ENCODE peak calls at places on chromosomes 13 and 19, in four cellular contexts. W, E, M and Y are unnamed samples.

GRCh38 chr13:40668335-40668734 is 1.9 kb upstream of the FOXO1 start:
- DNase-seq in W (peak; percentile 20), E (peak; percentile 65), M (no peak), Y (peak; percentile 81)

GRCh38 chr13:24050292-24050711 is 110.2 kb upstream of the SPATA13 start:
- DNase-seq in W (peak; percentile 65), E (no peak), M (peak; percentile 77), Y (no peak)

GRCh38 chr19:15864824-15865223 is 33.0 kb downstream of the CYP4F2 start:
- DNase-seq in W (no peak), E (no peak), M (no peak), Y (no peak)

GRCh38 chr13:97856001-97856675 is 97.3 kb upstream of the IPO5 start:
- DNase-seq in W (peak; percentile 46), E (no peak), M (peak; percentile 31), Y (no peak)

GRCh38 chr19:38429055-38429810 is 3.2 kb upstream of the RASGRP4 start:
- DNase-seq in W (no peak), E (no peak), M (no peak), Y (no peak)

GRCh38 chr13:28707629-28708427 is 10.9 kb downstream of the SLC46A3 start:
- DNase-seq in W (no peak), E (no peak), M (peak; percentile 49), Y (no peak)

GRCh38 chr19:27966390-27966816 is 1246.5 kb downstream of the UQCRFS1 start:
- DNase-seq in W (no peak), E (no peak), M (no peak), Y (no peak)

GRCh38 chr19:18364826-18365528 is 21.0 kb upstream of the GDF15 start:
- DNase-seq in W (peak; percentile 91), E (no peak), M (peak; percentile 95), Y (peak; percentile 78)

GRCh38 chr13:84574851-84575250 is 692.6 kb upstream of the SLITRK1 start:
- DNase-seq in W (no peak), E (no peak), M (no peak), Y (no peak)

GRCh38 chr13:106496072-106496997 is 39.1 kb downstream of the EFNB2 start:
- DNase-seq in W (no peak), E (no peak), M (no peak), Y (no peak)

GRCh38 chr19:54389556-54389955 is 24.8 kb upstream of the LAIR1 start:
- DNase-seq in W (no peak), E (no peak), M (no peak), Y (no peak)

GRCh38 chr19:55620410-55620809 is 4.0 kb downstream of the ZNF784 start:
- DNase-seq in W (no peak), E (peak; percentile 69), M (no peak), Y (no peak)

GRCh38 chr13:79457948-79458347 is 23.0 kb upstream of the NDFIP2 start:
- DNase-seq in W (no peak), E (no peak), M (no peak), Y (no peak)

GRCh38 chr13:53092931-53093330 is 64.3 kb downstream of the OLFM4 start:
- DNase-seq in W (no peak), E (no peak), M (no peak), Y (no peak)

GRCh38 chr19:49116544-49116943 is 2.4 kb downstream of the LIN7B start:
- DNase-seq in W (no peak), E (no peak), M (no peak), Y (no peak)

GRCh38 chr13:97386832-97387486 is 47.0 kb upstream of the RAP2A start:
- DNase-seq in W (peak; percentile 27), E (peak; percentile 49), M (peak; percentile 23), Y (no peak)

GRCh38 chr19:18057557-18057956 is 29.2 kb downstream of the IL12RB1 start:
- DNase-seq in W (peak; percentile 41), E (no peak), M (peak; percentile 33), Y (no peak)

GRCh38 chr13:93794197-93794885 is 567.7 kb downstream of the GPC6 start:
- DNase-seq in W (no peak), E (no peak), M (no peak), Y (no peak)

GRCh38 chr19:51507640-51508058 is 6.0 kb upstream of the SIGLEC12 start:
- DNase-seq in W (no peak), E (no peak), M (no peak), Y (no peak)

GRCh38 chr19:42316223-42317211 is 3.4 kb downstream of the TMEM145 start:
- DNase-seq in W (no peak), E (no peak), M (no peak), Y (no peak)

GRCh38 chr13:96089749-96090239 is at the start of gene HS6ST3:
- DNase-seq in W (peak; percentile 75), E (no peak), M (peak; percentile 84), Y (no peak)

GRCh38 chr13:28657784-28658538 is 969 bp upstream of the POMP start:
- DNase-seq in W (no peak), E (no peak), M (no peak), Y (no peak)

GRCh38 chr19:18408053-18408476 is 10.6 kb upstream of the LRRC25 start:
- DNase-seq in W (no peak), E (no peak), M (peak; percentile 52), Y (no peak)

GRCh38 chr19:17195106-17195505 is 20.1 kb upstream of the USE1 start:
- DNase-seq in W (no peak), E (no peak), M (no peak), Y (no peak)

GRCh38 chr19:47414469-47414868 is 4.9 kb downstream of the MEIS3 start:
- DNase-seq in W (peak; percentile 39), E (no peak), M (peak; percentile 28), Y (no peak)

GRCh38 chr19:18606281-18607221 is at the start of gene CRLF1:
- DNase-seq in W (no peak), E (no peak), M (no peak), Y (no peak)

GRCh38 chr19:40622773-40623075 is 21.6 kb downstream of the LTBP4 start:
- DNase-seq in W (no peak), E (no peak), M (no peak), Y (no peak)

GRCh38 chr13:100674363-100674847 is at the start of gene TMTC4:
- DNase-seq in W (no peak), E (no peak), M (no peak), Y (no peak)

GRCh38 chr19:10325732-10326131 is 7.6 kb downstream of the RAVER1 start:
- DNase-seq in W (no peak), E (no peak), M (no peak), Y (no peak)

GRCh38 chr19:10332158-10332964 is 968 bp downstream of the RAVER1 start:
- DNase-seq in W (no peak), E (no peak), M (no peak), Y (no peak)

GRCh38 chr19:10329555-10329954 is 3.8 kb downstream of the RAVER1 start:
- DNase-seq in W (no peak), E (no peak), M (no peak), Y (no peak)

GRCh38 chr19:10327793-10328192 is 5.5 kb downstream of the RAVER1 start:
- DNase-seq in W (no peak), E (no peak), M (no peak), Y (no peak)

DNA sequence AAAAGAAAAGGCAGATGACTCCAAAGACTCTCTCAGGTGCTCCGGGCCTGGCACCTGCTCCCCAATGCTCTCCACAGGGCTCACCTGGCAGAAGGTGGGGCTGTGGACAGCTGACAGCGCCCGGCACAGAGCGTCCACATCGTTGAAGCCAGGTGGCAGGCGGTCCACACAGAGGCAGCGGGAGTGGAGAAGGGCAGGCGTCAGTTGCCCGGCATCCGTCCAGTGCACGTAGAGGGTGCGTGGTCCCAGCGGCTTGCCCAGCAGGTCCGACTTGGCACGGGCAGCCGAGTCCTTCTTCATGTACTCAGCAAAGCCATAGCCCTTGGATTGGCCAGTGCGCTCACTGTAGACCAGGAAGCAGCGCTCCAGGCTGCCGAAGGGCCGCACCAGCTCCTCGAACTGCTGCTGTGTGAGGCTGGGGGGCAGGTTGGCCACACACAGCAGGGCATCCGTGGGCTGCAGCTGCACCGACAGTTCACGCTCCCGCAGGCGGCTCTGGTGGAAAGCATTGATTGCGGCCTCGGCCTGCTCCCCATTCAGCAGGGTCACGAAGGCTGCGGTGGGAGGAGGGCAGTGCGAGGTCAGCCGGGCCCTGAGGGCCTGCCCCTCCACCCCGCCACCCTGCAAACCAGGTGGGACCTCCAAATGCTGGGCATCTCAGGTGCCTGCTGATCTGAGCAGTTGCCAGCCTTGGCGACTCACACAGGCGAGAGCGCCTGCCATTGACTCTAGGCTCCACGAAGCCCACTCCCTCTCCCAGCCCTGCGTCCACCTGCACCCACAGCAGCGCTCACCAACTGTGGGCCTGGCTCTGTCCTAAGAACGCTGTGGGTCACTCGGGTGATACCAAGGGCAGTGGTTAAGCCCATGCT is 4.5 kb downstream of the RAVER1 start:
- DNase-seq in W (no peak), E (no peak), M (no peak), Y (no peak)
- H3K4me1 ChIP-seq in W (peaks cover 11% of the 10 kb centered on the region), E (peaks cover 19% of the 10 kb centered on the region), M (peaks cover 15% of the 10 kb centered on the region), Y (peaks cover 17% of the 10 kb centered on the region)

DNA sequence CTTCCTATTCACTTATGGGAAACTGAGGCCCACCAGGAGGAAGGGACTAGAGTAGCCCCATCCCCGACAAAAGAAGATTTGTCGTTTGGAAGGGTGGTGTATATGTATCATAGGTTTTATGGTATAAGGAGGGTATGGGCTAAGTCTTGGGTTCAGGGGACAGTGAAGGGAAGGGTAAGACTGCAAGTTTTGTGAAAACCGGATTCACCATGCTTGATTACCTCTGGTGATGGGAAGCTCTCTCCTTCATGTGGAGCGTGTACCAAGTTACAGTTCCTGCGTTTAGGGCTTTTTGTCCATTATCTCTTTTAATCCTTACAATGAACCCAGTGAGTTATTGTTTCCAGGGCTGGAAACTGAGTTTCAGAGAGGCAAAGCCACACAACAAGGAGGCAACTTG is 3.8 kb downstream of the VASP start:
- DNase-seq in W (no peak), E (no peak), M (no peak), Y (no peak)
- H3K4me1 ChIP-seq in W (peaks cover 48% of the 10 kb centered on the region), E (peaks cover 60% of the 10 kb centered on the region), M (peaks cover 40% of the 10 kb centered on the region), Y (no peaks in the 10 kb centered on the region)

GRCh38 chr13:35549481-35549880 is 73.0 kb upstream of the MAB21L1 start:
- DNase-seq in W (peak; percentile 10), E (no peak), M (no peak), Y (no peak)

GRCh38 chr13:35557475-35557874 is 81.0 kb upstream of the MAB21L1 start:
- DNase-seq in W (no peak), E (no peak), M (no peak), Y (no peak)

GRCh38 chr13:35548790-35549189 is 72.3 kb upstream of the MAB21L1 start:
- DNase-seq in W (no peak), E (no peak), M (no peak), Y (no peak)

GRCh38 chr13:35554972-35555623 is 78.6 kb upstream of the MAB21L1 start:
- DNase-seq in W (no peak), E (no peak), M (no peak), Y (no peak)

GRCh38 chr13:35552172-35552844 is 75.8 kb upstream of the MAB21L1 start:
- DNase-seq in W (no peak), E (no peak), M (no peak), Y (no peak)
- H3K4me1 ChIP-seq in W (no peaks in the 10 kb centered on the region), E (no peaks in the 10 kb centered on the region), M (no peaks in the 10 kb centered on the region), Y (no peaks in the 10 kb centered on the region)

GRCh38 chr13:69296130-69296529 is 811.5 kb upstream of the ATXN8OS start:
- DNase-seq in W (no peak), E (no peak), M (no peak), Y (no peak)

GRCh38 chr13:69300131-69300530 is 807.5 kb upstream of the ATXN8OS start:
- DNase-seq in W (no peak), E (no peak), M (no peak), Y (no peak)
- H3K4me1 ChIP-seq in W (no peaks in the 10 kb centered on the region), E (no peaks in the 10 kb centered on the region), M (no peaks in the 10 kb centered on the region), Y (no peaks in the 10 kb centered on the region)